ENCODE peak calls at places on chromosomes 2 and 18, in nine cellular contexts. One of them, this sample, is unnamed.

GRCh38 chr2:218701806-218702205 is 8.8 kb upstream of the TTLL4 start:
- DNase-seq in cardiac muscle cell: no peak
- DNase-seq in stomach: no peak
- DNase-seq in thyroid gland: no peak
- DNase-seq in HCT116: no peak
- DNase-seq in cardiac fibroblast: no peak
- DNase-seq in choroid plexus epithelial cell: no peak
- DNase-seq in brain microvascular endothelial cell: no peak
- DNase-seq in mucosa of descending colon: no peak
- DNase-seq in this sample: no peak

GRCh38 chr2:130877258-130877657 is 40.5 kb downstream of the ARHGEF4 start:
- DNase-seq in cardiac muscle cell: no peak
- DNase-seq in HCT116: no peak
- DNase-seq in stomach: no peak
- DNase-seq in brain microvascular endothelial cell: no peak
- DNase-seq in cardiac fibroblast: no peak
- DNase-seq in choroid plexus epithelial cell: no peak
- DNase-seq in mucosa of descending colon: no peak
- DNase-seq in thyroid gland: no peak
- DNase-seq in this sample: no peak

GRCh38 chr18:49843778-49844625 is 30.7 kb upstream of the ACAA2 start:
- DNase-seq in stomach: no peak
- DNase-seq in mucosa of descending colon: no peak
- DNase-seq in choroid plexus epithelial cell: no peak
- DNase-seq in HCT116: no peak
- DNase-seq in brain microvascular endothelial cell: no peak
- DNase-seq in thyroid gland: no peak
- DNase-seq in cardiac muscle cell: no peak
- DNase-seq in cardiac fibroblast: no peak
- DNase-seq in this sample: no peak

GRCh38 chr18:58862851-58863538 is 1.7 kb upstream of the ZNF532 start:
- DNase-seq in brain microvascular endothelial cell: no peak
- DNase-seq in HCT116: peak; percentile 6
- DNase-seq in choroid plexus epithelial cell: peak; percentile 66
- DNase-seq in stomach: peak; percentile 27
- DNase-seq in cardiac muscle cell: no peak
- DNase-seq in mucosa of descending colon: peak; percentile 55
- DNase-seq in cardiac fibroblast: peak; percentile 67
- DNase-seq in thyroid gland: peak; percentile 27
- DNase-seq in this sample: no peak

GRCh38 chr2:127048618-127048935 is 58.4 kb downstream of the BIN1 start:
- DNase-seq in thyroid gland: no peak
- DNase-seq in mucosa of descending colon: no peak
- DNase-seq in cardiac muscle cell: no peak
- DNase-seq in stomach: peak; percentile 10
- DNase-seq in HCT116: no peak
- DNase-seq in brain microvascular endothelial cell: no peak
- DNase-seq in choroid plexus epithelial cell: no peak
- DNase-seq in cardiac fibroblast: no peak
- DNase-seq in this sample: no peak

GRCh38 chr2:159098374-159098773 is 129.9 kb downstream of the TANC1 start:
- DNase-seq in stomach: no peak
- DNase-seq in brain microvascular endothelial cell: no peak
- DNase-seq in thyroid gland: no peak
- DNase-seq in choroid plexus epithelial cell: no peak
- DNase-seq in mucosa of descending colon: no peak
- DNase-seq in HCT116: no peak
- DNase-seq in cardiac muscle cell: no peak
- DNase-seq in cardiac fibroblast: no peak
- DNase-seq in this sample: no peak

GRCh38 chr2:218319813-218320360 is 27.6 kb upstream of the TMBIM1 start:
- DNase-seq in cardiac muscle cell: no peak
- DNase-seq in thyroid gland: no peak
- DNase-seq in HCT116: no peak
- DNase-seq in brain microvascular endothelial cell: no peak
- DNase-seq in choroid plexus epithelial cell: peak; percentile 41
- DNase-seq in stomach: no peak
- DNase-seq in cardiac fibroblast: no peak
- DNase-seq in mucosa of descending colon: no peak
- DNase-seq in this sample: no peak

GRCh38 chr2:179050735-179051134 is 798 bp upstream of the CCDC141 start:
- DNase-seq in cardiac fibroblast: no peak
- DNase-seq in brain microvascular endothelial cell: no peak
- DNase-seq in stomach: no peak
- DNase-seq in mucosa of descending colon: no peak
- DNase-seq in choroid plexus epithelial cell: no peak
- DNase-seq in HCT116: no peak
- DNase-seq in thyroid gland: no peak
- DNase-seq in cardiac muscle cell: no peak
- DNase-seq in this sample: no peak

GRCh38 chr18:32257073-32257780 is 67.4 kb downstream of the MEP1B start:
- DNase-seq in cardiac fibroblast: no peak
- DNase-seq in brain microvascular endothelial cell: no peak
- DNase-seq in mucosa of descending colon: no peak
- DNase-seq in choroid plexus epithelial cell: no peak
- DNase-seq in HCT116: no peak
- DNase-seq in stomach: no peak
- DNase-seq in thyroid gland: no peak
- DNase-seq in cardiac muscle cell: no peak
- DNase-seq in this sample: no peak

GRCh38 chr18:31942301-31942998 is 478 bp downstream of the TRAPPC8 start:
- DNase-seq in stomach: no peak
- DNase-seq in brain microvascular endothelial cell: peak; percentile 31
- DNase-seq in thyroid gland: peak; percentile 48
- DNase-seq in HCT116: no peak
- DNase-seq in choroid plexus epithelial cell: peak; percentile 68
- DNase-seq in cardiac fibroblast: peak; percentile 54
- DNase-seq in mucosa of descending colon: peak; percentile 73
- DNase-seq in cardiac muscle cell: peak; percentile 52
- DNase-seq in this sample: no peak

GRCh38 chr2:111201214-111201613 is 80.5 kb downstream of the BCL2L11 start:
- DNase-seq in cardiac fibroblast: no peak
- DNase-seq in mucosa of descending colon: no peak
- DNase-seq in HCT116: no peak
- DNase-seq in thyroid gland: peak; percentile 25
- DNase-seq in brain microvascular endothelial cell: no peak
- DNase-seq in stomach: no peak
- DNase-seq in cardiac muscle cell: no peak
- DNase-seq in choroid plexus epithelial cell: no peak
- DNase-seq in this sample: no peak

GRCh38 chr2:128445533-128445900 is 126.8 kb upstream of the HS6ST1 start:
- DNase-seq in brain microvascular endothelial cell: no peak
- DNase-seq in stomach: peak; percentile 17
- DNase-seq in choroid plexus epithelial cell: no peak
- DNase-seq in HCT116: no peak
- DNase-seq in mucosa of descending colon: no peak
- DNase-seq in cardiac fibroblast: no peak
- DNase-seq in thyroid gland: no peak
- DNase-seq in cardiac muscle cell: no peak
- DNase-seq in this sample: no peak

GRCh38 chr2:117982376-117983033 is 31.4 kb downstream of the CCDC93 start:
- DNase-seq in mucosa of descending colon: no peak
- DNase-seq in choroid plexus epithelial cell: no peak
- DNase-seq in cardiac muscle cell: peak; percentile 12
- DNase-seq in cardiac fibroblast: no peak
- DNase-seq in thyroid gland: no peak
- DNase-seq in brain microvascular endothelial cell: no peak
- DNase-seq in stomach: no peak
- DNase-seq in HCT116: no peak
- DNase-seq in this sample: no peak

GRCh38 chr2:23384551-23385349 is at the start of gene KLHL29:
- DNase-seq in HCT116: no peak
- DNase-seq in cardiac fibroblast: peak; percentile 68
- DNase-seq in mucosa of descending colon: peak; percentile 86
- DNase-seq in thyroid gland: peak; percentile 79
- DNase-seq in choroid plexus epithelial cell: peak; percentile 71
- DNase-seq in brain microvascular endothelial cell: peak; percentile 55
- DNase-seq in cardiac muscle cell: peak; percentile 82
- DNase-seq in stomach: peak; percentile 85
- DNase-seq in this sample: no peak

DNA sequence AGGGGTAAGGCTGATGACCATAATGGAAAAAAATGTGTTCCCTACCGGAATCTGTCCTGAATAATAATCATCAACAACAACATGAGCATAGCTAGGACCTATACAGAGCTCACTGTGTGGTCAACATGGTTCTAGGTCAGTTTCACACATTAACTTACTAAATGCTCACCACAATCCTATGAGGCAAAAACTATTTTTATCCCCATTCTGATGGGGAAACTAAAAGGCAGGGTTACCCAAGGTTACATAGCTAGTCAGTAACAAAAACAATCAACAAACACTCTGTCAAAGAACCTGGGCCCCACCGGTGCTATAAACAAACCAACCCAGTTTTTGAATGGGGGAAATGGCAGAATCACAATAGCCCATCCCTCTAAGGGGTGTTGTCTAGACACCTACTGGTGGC is 40.1 kb downstream of the AOX1 start:
- DNase-seq in cardiac muscle cell: peak; percentile 64
- DNase-seq in cardiac fibroblast: peak; percentile 82
- DNase-seq in thyroid gland: no peak
- DNase-seq in stomach: no peak
- DNase-seq in brain microvascular endothelial cell: no peak
- DNase-seq in choroid plexus epithelial cell: peak; percentile 80
- DNase-seq in mucosa of descending colon: no peak
- DNase-seq in HCT116: no peak
- DNase-seq in this sample: no peak
- TF ChIP-seq CTCF in cardiac muscle cell: no peak
- TF ChIP-seq CTCF in cardiac fibroblast: no peak
- TF ChIP-seq CTCF in thyroid gland: no peak
- TF ChIP-seq CTCF in stomach: no peak
- TF ChIP-seq CTCF in brain microvascular endothelial cell: no peak
- TF ChIP-seq CTCF in choroid plexus epithelial cell: no peak
- TF ChIP-seq CTCF in mucosa of descending colon: no peak
- TF ChIP-seq CTCF in HCT116: no peak
- TF ChIP-seq CTCF in this sample: no peak

GRCh38 chr2:188382107-188382506 is 90.4 kb downstream of the GULP1 start:
- DNase-seq in cardiac fibroblast: peak; percentile 56
- DNase-seq in cardiac muscle cell: peak; percentile 6
- DNase-seq in thyroid gland: no peak
- DNase-seq in brain microvascular endothelial cell: peak; percentile 18
- DNase-seq in choroid plexus epithelial cell: peak; percentile 21
- DNase-seq in stomach: no peak
- DNase-seq in mucosa of descending colon: no peak
- DNase-seq in HCT116: no peak
- DNase-seq in this sample: no peak

GRCh38 chr2:188385857-188386256 is 94.2 kb downstream of the GULP1 start:
- DNase-seq in cardiac muscle cell: no peak
- DNase-seq in thyroid gland: no peak
- DNase-seq in choroid plexus epithelial cell: no peak
- DNase-seq in mucosa of descending colon: no peak
- DNase-seq in stomach: no peak
- DNase-seq in HCT116: no peak
- DNase-seq in cardiac fibroblast: no peak
- DNase-seq in brain microvascular endothelial cell: no peak
- DNase-seq in this sample: no peak

GRCh38 chr2:188380280-188380679 is 88.6 kb downstream of the GULP1 start:
- DNase-seq in thyroid gland: no peak
- DNase-seq in choroid plexus epithelial cell: no peak
- DNase-seq in HCT116: no peak
- DNase-seq in brain microvascular endothelial cell: no peak
- DNase-seq in mucosa of descending colon: no peak
- DNase-seq in stomach: no peak
- DNase-seq in cardiac fibroblast: no peak
- DNase-seq in cardiac muscle cell: no peak
- DNase-seq in this sample: no peak

GRCh38 chr2:188381614-188382013 is 89.9 kb downstream of the GULP1 start:
- DNase-seq in mucosa of descending colon: no peak
- DNase-seq in cardiac fibroblast: peak; percentile 73
- DNase-seq in cardiac muscle cell: peak; percentile 10
- DNase-seq in choroid plexus epithelial cell: peak; percentile 83
- DNase-seq in thyroid gland: no peak
- DNase-seq in HCT116: peak; percentile 83
- DNase-seq in brain microvascular endothelial cell: no peak
- DNase-seq in stomach: no peak
- DNase-seq in this sample: no peak

GRCh38 chr2:188383158-188383557 is 91.5 kb downstream of the GULP1 start:
- DNase-seq in cardiac muscle cell: peak; percentile 9
- DNase-seq in HCT116: no peak
- DNase-seq in choroid plexus epithelial cell: peak; percentile 15
- DNase-seq in brain microvascular endothelial cell: no peak
- DNase-seq in cardiac fibroblast: peak; percentile 28
- DNase-seq in thyroid gland: no peak
- DNase-seq in mucosa of descending colon: no peak
- DNase-seq in stomach: no peak
- DNase-seq in this sample: no peak
- H3K4me3 ChIP-seq in cardiac muscle cell: no peak overlapping the region
- H3K4me3 ChIP-seq in HCT116: no peak overlapping the region
- H3K4me3 ChIP-seq in choroid plexus epithelial cell: no peak overlapping the region
- H3K4me3 ChIP-seq in brain microvascular endothelial cell: no peak overlapping the region
- H3K4me3 ChIP-seq in cardiac fibroblast: no peak overlapping the region
- H3K4me3 ChIP-seq in thyroid gland: no peak overlapping the region
- H3K4me3 ChIP-seq in mucosa of descending colon: no peak overlapping the region
- H3K4me3 ChIP-seq in stomach: peak overlapping the region; percentile 5
- H3K4me3 ChIP-seq in this sample: no peak overlapping the region

DNA sequence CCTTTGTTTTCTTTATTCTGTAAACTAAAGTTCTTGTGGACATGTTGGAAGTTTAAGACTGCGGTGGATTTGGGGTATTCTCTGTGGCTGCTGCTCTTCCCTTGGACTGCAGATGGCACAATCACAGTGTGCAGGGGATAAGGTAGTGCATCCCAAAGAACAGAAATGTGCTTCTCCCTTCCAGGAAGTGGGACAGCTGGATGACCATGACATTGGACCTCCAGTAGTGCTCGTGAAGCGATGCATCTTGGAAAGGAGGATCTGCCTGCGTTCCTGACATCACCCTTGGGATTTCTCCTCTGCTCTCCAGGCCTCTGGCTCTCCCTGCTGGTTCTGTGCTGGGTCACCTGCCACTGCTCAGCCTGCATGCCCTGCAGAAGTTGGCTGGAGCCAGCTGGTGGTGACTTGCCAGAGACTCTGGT is 109.9 kb downstream of the SLC4A3 start:
- DNase-seq in brain microvascular endothelial cell: peak; percentile 8
- DNase-seq in stomach: no peak
- DNase-seq in HCT116: no peak
- DNase-seq in choroid plexus epithelial cell: peak; percentile 54
- DNase-seq in cardiac fibroblast: peak; percentile 25
- DNase-seq in thyroid gland: no peak
- DNase-seq in cardiac muscle cell: peak; percentile 38
- DNase-seq in mucosa of descending colon: no peak
- DNase-seq in this sample: peak; percentile 27
- TF ChIP-seq CTCF in brain microvascular endothelial cell: peak; percentile 75
- TF ChIP-seq CTCF in stomach: no peak
- TF ChIP-seq CTCF in HCT116: peak; percentile 21
- TF ChIP-seq CTCF in choroid plexus epithelial cell: peak; percentile 72
- TF ChIP-seq CTCF in cardiac fibroblast: peak; percentile 36
- TF ChIP-seq CTCF in thyroid gland: peak; percentile 22
- TF ChIP-seq CTCF in cardiac muscle cell: peak; percentile 54
- TF ChIP-seq CTCF in mucosa of descending colon: no peak
- TF ChIP-seq CTCF in this sample: peak; percentile 64

DNA sequence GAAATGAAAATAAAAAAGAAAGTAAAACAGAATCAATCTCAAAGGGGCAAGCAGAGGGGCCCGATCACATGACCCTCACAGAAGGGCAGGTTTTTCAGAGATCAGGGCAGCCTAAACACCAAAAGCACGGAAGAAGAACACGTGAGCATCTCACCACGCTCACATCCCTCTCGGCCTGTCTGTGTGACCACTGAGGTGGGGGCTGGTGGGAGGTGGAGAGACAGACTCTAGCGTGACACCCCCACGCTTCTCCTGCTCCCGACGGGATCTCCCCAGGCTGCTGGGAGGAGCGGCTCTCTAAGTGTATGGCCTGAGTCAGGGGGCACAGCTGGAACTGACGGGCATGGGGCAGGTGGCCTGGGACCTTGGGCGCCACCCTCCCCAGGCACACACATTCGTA is 23.5 kb upstream of the MTERF4 start:
- DNase-seq in choroid plexus epithelial cell: no peak
- DNase-seq in cardiac muscle cell: no peak
- DNase-seq in stomach: no peak
- DNase-seq in HCT116: no peak
- DNase-seq in cardiac fibroblast: no peak
- DNase-seq in thyroid gland: no peak
- DNase-seq in brain microvascular endothelial cell: no peak
- DNase-seq in mucosa of descending colon: no peak
- DNase-seq in this sample: no peak
- H3K4me3 ChIP-seq in choroid plexus epithelial cell: no peak overlapping the region
- H3K4me3 ChIP-seq in cardiac muscle cell: no peak overlapping the region
- H3K4me3 ChIP-seq in stomach: no peak overlapping the region
- H3K4me3 ChIP-seq in HCT116: no peak overlapping the region
- H3K4me3 ChIP-seq in cardiac fibroblast: no peak overlapping the region
- H3K4me3 ChIP-seq in thyroid gland: no peak overlapping the region
- H3K4me3 ChIP-seq in brain microvascular endothelial cell: no peak overlapping the region
- H3K4me3 ChIP-seq in mucosa of descending colon: no peak overlapping the region
- H3K4me3 ChIP-seq in this sample: no peak overlapping the region